ENCODE peak calls at places on chromosomes 11 and 22, in ten cellular contexts. T is epithelial cell of esophagus, G is nephron progenitor cell, U is Panc1, H is choroid plexus epithelial cell, Y is progenitor cell of endocrine pancreas, V is IMR-90, L is OCI-LY7, K is PC-3, A is vagina. B is an unnamed sample.

GRCh38 chr11:28384418-28384817 is 276.2 kb downstream of the METTL15 start:
- DNase-seq in U (no peak), K (peak; percentile 67), G (no peak), A (no peak), H (peak; percentile 95), Y (no peak), V (peak; percentile 99), L (no peak), T (peak; percentile 75), B (no peak)

GRCh38 chr11:34464591-34465036 is 25.9 kb downstream of the CAT start:
- DNase-seq in K (no peak), A (no peak), G (no peak), L (no peak), U (no peak), Y (no peak), H (no peak), V (no peak), T (no peak), B (no peak)

GRCh38 chr11:95877288-95877687 is 46.6 kb downstream of the MTMR2 start:
- DNase-seq in V (peak; percentile 100), L (no peak), T (peak; percentile 89), A (no peak), Y (no peak), H (peak; percentile 99), G (no peak), U (no peak), K (peak; percentile 63), B (no peak)

GRCh38 chr11:79582434-79582833 is 141.6 kb upstream of the TENM4 start:
- DNase-seq in Y (no peak), U (no peak), V (no peak), K (no peak), G (no peak), A (no peak), H (no peak), T (no peak), L (no peak), B (no peak)

GRCh38 chr11:35236667-35237003 is 97.7 kb downstream of the CD44 start:
- DNase-seq in T (peak; percentile 70), G (no peak), Y (no peak), K (no peak), V (peak; percentile 60), H (peak; percentile 39), U (no peak), A (no peak), L (no peak), B (no peak)

GRCh38 chr11:60498853-60499252 is 6.3 kb downstream of the MS4A12 start:
- DNase-seq in T (no peak), V (no peak), U (no peak), Y (no peak), G (no peak), A (no peak), K (no peak), L (peak; percentile 95), H (no peak), B (no peak)

GRCh38 chr22:31488988-31489617 is 539 bp downstream of the EIF4ENIF1 start:
- DNase-seq in H (peak; percentile 28), T (peak; percentile 30), A (no peak), Y (peak; percentile 24), K (peak; percentile 4), V (peak; percentile 7), U (no peak), L (peak; percentile 52), G (peak; percentile 67), B (no peak)

GRCh38 chr11:105582497-105582896 is 27.4 kb upstream of the GRIA4 start:
- DNase-seq in L (no peak), V (no peak), G (no peak), T (peak; percentile 2), Y (no peak), A (no peak), U (no peak), K (peak; percentile 65), H (peak; percentile 22), B (no peak)

GRCh38 chr11:59206635-59207034 is 6.1 kb downstream of the MPEG1 start:
- DNase-seq in A (no peak), U (no peak), K (peak; percentile 75), V (peak; percentile 25), H (peak; percentile 58), G (peak; percentile 43), T (peak; percentile 62), Y (no peak), L (peak; percentile 26), B (no peak)

GRCh38 chr11:87895021-87895420 is 280.2 kb downstream of the RAB38 start:
- DNase-seq in G (no peak), A (no peak), U (no peak), K (no peak), L (no peak), Y (no peak), H (no peak), T (no peak), V (no peak), B (no peak)

GRCh38 chr11:34243620-34244493 is 114.0 kb downstream of the ABTB2 start:
- DNase-seq in K (peak; percentile 87), V (peak; percentile 77), G (no peak), H (peak; percentile 75), A (no peak), T (peak; percentile 93), L (no peak), U (no peak), Y (no peak), B (peak; percentile 1)

GRCh38 chr22:18056161-18056666 is 21.6 kb upstream of the PEX26 start:
- DNase-seq in A (no peak), V (peak; percentile 76), L (peak; percentile 64), H (peak; percentile 56), U (no peak), G (no peak), T (peak; percentile 70), Y (no peak), K (peak; percentile 51), B (no peak)

GRCh38 chr11:63622318-63622717 is 8.1 kb upstream of the PLAAT3 start:
- DNase-seq in K (peak; percentile 94), V (no peak), L (no peak), A (no peak), U (no peak), H (no peak), G (no peak), T (peak; percentile 59), Y (no peak), B (no peak)

GRCh38 chr22:43207849-43208702 is 21.1 kb upstream of the TTLL12 start:
- DNase-seq in L (no peak), V (no peak), Y (no peak), H (no peak), A (no peak), G (no peak), K (no peak), U (no peak), T (peak; percentile 16), B (peak; percentile 88)

GRCh38 chr22:41449321-41449720 is 2.7 kb upstream of the TOB2 start:
- DNase-seq in U (no peak), A (no peak), K (no peak), T (peak; percentile 53), G (no peak), L (peak; percentile 15), Y (no peak), V (no peak), H (no peak), B (peak; percentile 30)

DNA sequence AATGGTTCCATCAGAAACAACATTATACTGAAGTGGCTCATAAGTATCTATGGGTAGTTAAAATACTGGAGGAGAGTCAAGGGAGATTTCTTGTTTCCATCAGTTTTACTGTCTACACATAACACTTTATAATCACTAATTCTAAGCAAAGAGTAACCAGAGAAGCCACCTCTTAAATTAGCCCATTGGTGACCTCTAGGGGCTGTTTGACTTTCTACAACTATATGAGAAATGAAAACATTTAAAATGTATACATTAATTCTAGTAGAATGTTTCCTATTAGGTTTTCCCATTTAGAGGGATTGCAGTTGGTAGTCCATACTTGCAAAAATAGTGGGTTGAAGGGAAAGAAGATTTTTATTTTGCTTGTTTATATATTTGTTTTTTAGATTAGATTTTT is 504.3 kb downstream of the FAM181B start:
- DNase-seq in Y (no peak), G (no peak), K (peak; percentile 37), U (no peak), A (no peak), V (no peak), H (peak; percentile 65), T (peak; percentile 47), L (peak; percentile 37), B (no peak)
- TF ChIP-seq CTCF in Y (peak; percentile 77), G (peak; percentile 49), K (peak; percentile 56), U (peak; percentile 45), A (no peak), V (peak; percentile 38), H (peak; percentile 47), T (peak; percentile 54), L (peak; percentile 79), B (peak; percentile 76)

GRCh38 chr11:104529213-104529612 is 365.3 kb upstream of the PDGFD start:
- DNase-seq in Y (no peak), V (no peak), G (no peak), K (no peak), U (no peak), L (no peak), T (no peak), A (no peak), H (peak; percentile 39), B (no peak)

GRCh38 chr11:104529916-104530315 is 366.0 kb upstream of the PDGFD start:
- DNase-seq in V (no peak), G (no peak), L (no peak), H (no peak), U (no peak), A (no peak), T (peak; percentile 9), Y (no peak), K (no peak), B (no peak)

GRCh38 chr11:104531894-104532293 is 366.4 kb downstream of the CASP12 start:
- DNase-seq in L (no peak), U (no peak), G (no peak), T (peak; percentile 69), H (no peak), A (no peak), Y (no peak), K (peak; percentile 58), V (no peak), B (no peak)

GRCh38 chr11:104534268-104534667 is 364.0 kb downstream of the CASP12 start:
- DNase-seq in V (peak; percentile 89), T (peak; percentile 60), A (no peak), L (no peak), Y (no peak), U (no peak), G (no peak), K (peak; percentile 69), H (peak; percentile 84), B (no peak)

GRCh38 chr11:104531075-104531474 is 367.1 kb upstream of the PDGFD start:
- DNase-seq in G (no peak), K (peak; percentile 57), T (peak; percentile 28), A (no peak), H (peak; percentile 40), V (no peak), Y (no peak), U (peak; percentile 2), L (no peak), B (no peak)
- TF ChIP-seq CTCF in G (no peak), K (peak; percentile 66), T (peak; percentile 27), A (no peak), H (peak; percentile 46), V (peak; percentile 20), Y (no peak), U (peak; percentile 19), L (peak; percentile 33), B (peak; percentile 30)

GRCh38 chr22:45317551-45318167 is 7.9 kb downstream of the FAM118A start:
- DNase-seq in K (peak; percentile 9), H (peak; percentile 46), L (no peak), U (no peak), V (peak; percentile 37), A (no peak), Y (no peak), T (peak; percentile 64), G (no peak), B (no peak)
- TF ChIP-seq CTCF in K (peak; percentile 30), H (peak; percentile 38), L (no peak), U (no peak), V (peak; percentile 23), A (no peak), Y (no peak), T (peak; percentile 56), G (peak; percentile 11), B (peak; percentile 68)

GRCh38 chr11:124194696-124195418 is 11.7 kb downstream of the OR10D3 start:
- DNase-seq in U (peak; percentile 33), V (peak; percentile 58), G (peak; percentile 55), L (peak; percentile 56), T (peak; percentile 76), K (peak; percentile 79), A (no peak), H (peak; percentile 85), Y (no peak), B (no peak)
- TF ChIP-seq CTCF in U (peak; percentile 86), V (peak; percentile 65), G (peak; percentile 66), L (peak; percentile 91), T (peak; percentile 96), K (peak; percentile 95), A (no peak), H (peak; percentile 92), Y (peak; percentile 67), B (peak; percentile 80)